ENCODE peak calls at places on chromosomes 12 and 14, in five cellular contexts. G is NCI-H1417; Z is activated CD4-positive, alpha-beta T cell treated with anti-CD3 and anti-CD28 coated beads for 1 hour; T is NAMALWA; S is right cardiac atrium. N is an unnamed sample.

GRCh38 chr14:33647385-33647786 is 303.5 kb downstream of the EGLN3 start:
- DNase-seq in T (no peak), Z (no peak), S (no peak), G (no peak), N (no peak)

GRCh38 chr14:74035556-74035955 is 16.4 kb downstream of the BBOF1 start:
- DNase-seq in G (no peak), S (no peak), Z (no peak), T (no peak), N (no peak)

GRCh38 chr12:23757541-23757962 is 191.9 kb downstream of the SOX5 start:
- DNase-seq in T (no peak), G (no peak), S (no peak), Z (no peak), N (no peak)

GRCh38 chr12:117367006-117367638 is 5.7 kb upstream of the NOS1 start:
- DNase-seq in T (peak), S (peak), G (peak), Z (no peak), N (peak)

GRCh38 chr14:68157971-68158371 is 338.4 kb downstream of the RAD51B start:
- DNase-seq in G (no peak), S (no peak), T (no peak), Z (no peak), N (no peak)

GRCh38 chr12:49367381-49368239 is at the start of gene SPATS2:
- DNase-seq in Z (no peak), S (peak), G (peak), T (no peak), N (peak)

GRCh38 chr12:124294686-124295315 is at the start of gene RFLNA:
- DNase-seq in S (peak), T (no peak), G (peak), Z (no peak), N (no peak)

GRCh38 chr12:3281588-3282150 is 204.5 kb downstream of the TSPAN9 start:
- DNase-seq in Z (no peak), S (no peak), G (peak), T (peak), N (no peak)